ENCODE peak calls at places on chromosome 4, in ten cellular contexts. F is activated effector memory CD4-positive, alpha-beta T cell treated with Interleukin-2 at 50 U/mL for 16 hours; C is effector memory CD4-positive, alpha-beta T cell; J is T-helper 2 cell; H is cardiac fibroblast; M is activated CD4-positive, alpha-beta T cell treated with anti-CD3 and anti-CD28 coated beads, Interleukin-2, amount 50 U/mL, for 1 hour; B is ascending aorta; U is SK-MEL-5; Y is NCI-H1092 treated with DMSO at 0.1 percent for 48 hours; A is stimulated activated CD8-positive, alpha-beta memory T cell treated with anti-CD3 and anti-CD28 coated beads, Interleukin-2, amount 100 ng/mL, for 48 hours. E is an unnamed sample.

GRCh38 chr4:10180927-10181744 is 64.5 kb upstream of the WDR1 start:
- DNase-seq in F (no peak), M (no peak), A (no peak), U (no peak), C (no peak), Y (no peak), J (peak; percentile 94), B (no peak), H (peak; percentile 90), E (no peak)

GRCh38 chr4:8835521-8836365 is 35.9 kb downstream of the HMX1 start:
- DNase-seq in J (no peak), Y (no peak), A (no peak), H (no peak), B (no peak), F (no peak), U (no peak), M (no peak), C (no peak), E (no peak)

GRCh38 chr4:138689182-138689546 is 326.4 kb upstream of the NOCT start:
- DNase-seq in A (no peak), Y (no peak), H (no peak), M (no peak), F (no peak), B (no peak), J (no peak), U (no peak), C (no peak), E (no peak)

GRCh38 chr4:57373971-57374370 is 263.8 kb upstream of the IGFBP7 start:
- DNase-seq in H (no peak), M (no peak), C (no peak), A (no peak), F (no peak), J (no peak), Y (no peak), U (no peak), B (no peak), E (no peak)

GRCh38 chr4:26782830-26783202 is 77.8 kb upstream of the STIM2 start:
- DNase-seq in H (no peak), M (no peak), A (no peak), F (no peak), B (no peak), C (no peak), Y (no peak), J (no peak), U (no peak), E (no peak)

GRCh38 chr4:137674066-137674465 is 141.8 kb upstream of the PCDH18 start:
- DNase-seq in C (no peak), Y (no peak), U (no peak), A (no peak), M (no peak), H (no peak), F (no peak), B (no peak), J (no peak), E (no peak)

GRCh38 chr4:101005659-101006058 is 341.7 kb downstream of the PPP3CA start:
- DNase-seq in B (no peak), M (no peak), A (no peak), C (no peak), Y (no peak), U (no peak), F (no peak), J (no peak), H (no peak), E (no peak)

GRCh38 chr4:163693776-163694175 is 199.3 kb downstream of the TMA16 start:
- DNase-seq in U (no peak), H (no peak), F (no peak), M (no peak), A (no peak), B (no peak), Y (no peak), J (no peak), C (no peak), E (no peak)

GRCh38 chr4:25441519-25442117 is 64.6 kb downstream of the ANAPC4 start:
- DNase-seq in Y (peak; percentile 80), C (no peak), J (peak; percentile 5), B (no peak), A (peak; percentile 20), U (peak; percentile 83), F (no peak), H (peak; percentile 79), M (no peak), E (peak; percentile 31)

GRCh38 chr4:40190880-40191815 is 5.7 kb upstream of the RHOH start:
- DNase-seq in A (no peak), U (no peak), J (peak; percentile 85), Y (peak; percentile 86), C (no peak), M (no peak), B (no peak), H (no peak), F (no peak), E (peak; percentile 96)

GRCh38 chr4:23894021-23894420 is 4.2 kb upstream of the PPARGC1A start:
- DNase-seq in B (no peak), M (no peak), U (peak; percentile 39), J (no peak), C (no peak), Y (no peak), H (no peak), F (no peak), A (no peak), E (no peak)

GRCh38 chr4:106258145-106259045 is 57.6 kb downstream of the TBCK start:
- DNase-seq in A (no peak), J (no peak), C (no peak), F (no peak), H (no peak), Y (no peak), B (no peak), U (no peak), M (no peak), E (peak; percentile 23)

GRCh38 chr4:110119347-110119746 is 79.1 kb downstream of the ELOVL6 start:
- DNase-seq in B (no peak), C (no peak), H (peak; percentile 43), U (peak; percentile 10), A (no peak), F (no peak), M (no peak), Y (no peak), J (peak; percentile 16), E (peak; percentile 78)

GRCh38 chr4:183600189-183600685 is 58.7 kb downstream of the RWDD4 start:
- DNase-seq in U (peak; percentile 67), C (no peak), A (no peak), J (no peak), B (no peak), H (peak; percentile 22), F (no peak), M (no peak), Y (no peak), E (no peak)

GRCh38 chr4:141637565-141637964 is 1.2 kb downstream of the IL15 start:
- DNase-seq in M (no peak), U (no peak), J (no peak), C (no peak), H (no peak), F (no peak), A (no peak), B (no peak), Y (no peak), E (no peak)

GRCh38 chr4:124478518-124478917 is 234.0 kb downstream of the ANKRD50 start:
- DNase-seq in F (no peak), A (no peak), U (no peak), Y (no peak), M (no peak), B (no peak), H (peak; percentile 62), J (no peak), C (no peak), E (no peak)

GRCh38 chr4:164252286-164252685 is 501.6 kb upstream of the SMIM31 start:
- DNase-seq in C (no peak), Y (no peak), A (no peak), B (no peak), J (no peak), U (peak; percentile 88), H (no peak), F (no peak), M (no peak), E (no peak)

GRCh38 chr4:118680808-118681207 is 4.4 kb upstream of the METTL14 start:
- DNase-seq in A (no peak), B (no peak), H (no peak), F (no peak), C (no peak), J (no peak), U (peak; percentile 26), Y (no peak), M (no peak), E (no peak)

GRCh38 chr4:40831462-40831861 is 81.7 kb downstream of the NSUN7 start:
- DNase-seq in H (no peak), B (no peak), U (no peak), A (no peak), J (no peak), Y (no peak), M (no peak), C (no peak), F (no peak), E (no peak)

GRCh38 chr4:101274888-101275752 is 72.2 kb downstream of the PPP3CA start:
- DNase-seq in H (peak; percentile 48), C (no peak), A (no peak), F (no peak), Y (no peak), J (no peak), B (no peak), M (no peak), U (no peak), E (no peak)

GRCh38 chr4:32460972-32461371 is 1740.8 kb downstream of the PCDH7 start:
- DNase-seq in J (no peak), A (no peak), C (no peak), B (no peak), F (no peak), Y (no peak), M (no peak), U (no peak), H (no peak), E (no peak)

GRCh38 chr4:186848437-186848836 is 124.8 kb upstream of the FAT1 start:
- DNase-seq in J (no peak), C (no peak), M (no peak), F (no peak), B (no peak), A (no peak), H (no peak), Y (no peak), U (no peak), E (no peak)

GRCh38 chr4:120731561-120731960 is 191.0 kb downstream of the PRDM5 start:
- DNase-seq in B (no peak), A (no peak), J (no peak), H (no peak), M (no peak), Y (no peak), C (no peak), F (no peak), U (no peak), E (no peak)

E was measured in LNCaP clone FGC.